ENCODE peak calls at places on chromosomes 7 and 10, in four cellular contexts. W is ovary, S is GM12878, N is upper lobe of left lung. L is an unnamed sample.
A peak's percentile ranks its signal among the peaks of the same experiment; 100 is the strongest.

GRCh38 chr7:151448261-151449252 is 8.6 kb upstream of the CRYGN start:
- DNase-seq in S (no peak), W (peak; percentile 70), N (peak; percentile 90), L (peak; percentile 88)

GRCh38 chr10:117318909-117319308 is 56.3 kb downstream of the PDZD8 start:
- DNase-seq in N (no peak), W (no peak), S (no peak), L (no peak)

GRCh38 chr7:80307251-80307856 is 172.7 kb downstream of the GNAI1 start:
- DNase-seq in N (no peak), S (no peak), W (no peak), L (no peak)

GRCh38 chr10:50512214-50512595 is 111.6 kb downstream of the SGMS1 start:
- DNase-seq in W (no peak), S (no peak), N (no peak), L (no peak)

GRCh38 chr7:90594791-90595317 is 1.3 kb upstream of the CDK14 start:
- DNase-seq in S (no peak), N (no peak), W (peak; percentile 36), L (no peak)

GRCh38 chr10:133476641-133476990 is 22.9 kb downstream of the SCART1 start:
- DNase-seq in W (no peak), S (no peak), N (peak; percentile 20), L (peak; percentile 45)

GRCh38 chr10:33155720-33156638 is 178.5 kb downstream of the NRP1 start:
- DNase-seq in N (no peak), W (no peak), S (no peak), L (peak; percentile 28)

GRCh38 chr10:97892961-97893360 is 43.3 kb downstream of the GOLGA7B start:
- DNase-seq in S (no peak), N (no peak), W (no peak), L (no peak)

GRCh38 chr10:33327750-33328149 is 6.7 kb downstream of the NRP1 start:
- DNase-seq in N (no peak), W (no peak), S (no peak), L (no peak)

GRCh38 chr7:151403764-151404163 is 6.1 kb downstream of the WDR86 start:
- DNase-seq in N (no peak), S (no peak), W (no peak), L (no peak)

GRCh38 chr10:78759448-78760120 is 309.2 kb upstream of the ZMIZ1 start:
- DNase-seq in S (no peak), N (no peak), W (no peak), L (no peak)

GRCh38 chr7:144548556-144548955 is 145.1 kb upstream of the NOBOX start:
- DNase-seq in W (no peak), N (no peak), S (no peak), L (no peak)

GRCh38 chr10:74511051-74511450 is 315.3 kb upstream of the KAT6B start:
- DNase-seq in N (no peak), S (no peak), W (no peak), L (no peak)

GRCh38 chr10:1182280-1183032 is 126.3 kb downstream of the WDR37 start:
- DNase-seq in W (no peak), N (no peak), S (no peak), L (no peak)

GRCh38 chr7:41206267-41206666 is 496.6 kb downstream of the INHBA start:
- DNase-seq in N (no peak), S (no peak), W (no peak), L (no peak)

GRCh38 chr10:100872034-100872791 is 40.5 kb upstream of the SLF2 start:
- DNase-seq in W (no peak), S (no peak), N (no peak), L (peak; percentile 68)

GRCh38 chr7:134690614-134691504 is 44.2 kb downstream of the BPGM start:
- DNase-seq in S (no peak), N (no peak), W (no peak), L (no peak)

GRCh38 chr10:44300666-44301649 is 83.9 kb downstream of the CXCL12 start:
- DNase-seq in N (no peak), W (no peak), S (peak; percentile 79), L (no peak)

GRCh38 chr7:51035696-51036095 is 253.0 kb upstream of the GRB10 start:
- DNase-seq in W (no peak), S (no peak), N (no peak), L (no peak)

GRCh38 chr7:14635955-14636354 is 266.6 kb downstream of the DGKB start:
- DNase-seq in S (no peak), W (no peak), N (no peak), L (no peak)

GRCh38 chr10:112724404-112724991 is 225.5 kb upstream of the TCF7L2 start:
- DNase-seq in S (no peak), W (no peak), N (no peak), L (no peak)

GRCh38 chr7:100867796-100868485 is 754 bp downstream of the TRIP6 start:
- DNase-seq in W (no peak), S (no peak), N (peak; percentile 81), L (peak; percentile 75)

DNA sequence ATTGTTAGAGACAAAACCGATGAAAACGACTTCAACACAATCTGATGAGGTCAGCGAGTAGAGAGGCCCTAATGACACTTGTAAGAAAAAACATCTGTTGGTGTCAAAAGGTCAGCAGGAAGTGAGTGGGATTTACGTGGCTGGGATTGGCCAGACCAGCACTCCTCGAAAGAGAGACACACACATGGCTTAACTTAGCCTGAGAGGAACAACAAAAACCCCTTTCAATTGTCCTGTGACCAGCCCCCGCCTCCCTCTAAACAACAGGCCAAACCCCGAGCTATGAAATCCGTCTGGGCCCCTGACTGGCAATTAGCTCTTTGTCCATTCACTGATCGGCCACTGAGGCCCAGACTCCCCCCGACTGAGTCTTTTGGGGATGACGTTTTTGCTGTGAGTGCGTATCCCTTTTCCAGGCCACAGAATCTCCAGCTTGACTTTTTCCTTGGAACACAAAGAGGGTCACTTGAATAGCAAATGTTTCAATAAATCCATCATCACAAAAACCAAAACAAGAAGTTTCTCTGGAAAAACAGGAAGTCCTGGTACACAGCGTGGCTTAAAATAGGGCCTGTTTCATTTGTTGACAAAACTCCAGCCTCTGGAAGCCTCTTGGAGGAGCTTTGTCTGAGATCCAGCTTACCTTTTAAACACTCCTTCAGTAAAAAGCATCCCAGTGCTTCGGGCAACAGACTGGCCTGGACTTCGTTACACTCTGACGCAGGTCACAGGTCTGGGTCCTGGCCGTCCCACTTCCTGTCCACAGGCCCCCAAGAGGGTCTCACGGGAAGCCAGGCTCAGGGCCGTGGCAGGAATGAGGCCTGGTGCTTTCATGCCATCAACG is 103.0 kb downstream of the CTBP2 start:
- DNase-seq in N (no peak), S (no peak), W (peak; percentile 79), L (peak; percentile 40)
- TF ChIP-seq EP300 in N (peak; percentile 38), S (no peak), W (peak; percentile 20), L (no peak)

GRCh38 chr10:88979153-88979562 is 11.4 kb upstream of the FAS start:
- DNase-seq in N (peak; percentile 8), S (no peak), W (peak; percentile 75), L (peak; percentile 25)
- TF ChIP-seq EP300 in N (no peak), S (no peak), W (no peak), L (no peak)

GRCh38 chr7:106285051-106285800 is 443 bp upstream of the NAMPT start:
- DNase-seq in S (peak; percentile 97), W (peak; percentile 98), N (peak; percentile 100), L (peak; percentile 99)
- TF ChIP-seq EP300 in S (peak; percentile 42), W (peak; percentile 95), N (peak; percentile 99), L (peak; percentile 20)

DNA sequence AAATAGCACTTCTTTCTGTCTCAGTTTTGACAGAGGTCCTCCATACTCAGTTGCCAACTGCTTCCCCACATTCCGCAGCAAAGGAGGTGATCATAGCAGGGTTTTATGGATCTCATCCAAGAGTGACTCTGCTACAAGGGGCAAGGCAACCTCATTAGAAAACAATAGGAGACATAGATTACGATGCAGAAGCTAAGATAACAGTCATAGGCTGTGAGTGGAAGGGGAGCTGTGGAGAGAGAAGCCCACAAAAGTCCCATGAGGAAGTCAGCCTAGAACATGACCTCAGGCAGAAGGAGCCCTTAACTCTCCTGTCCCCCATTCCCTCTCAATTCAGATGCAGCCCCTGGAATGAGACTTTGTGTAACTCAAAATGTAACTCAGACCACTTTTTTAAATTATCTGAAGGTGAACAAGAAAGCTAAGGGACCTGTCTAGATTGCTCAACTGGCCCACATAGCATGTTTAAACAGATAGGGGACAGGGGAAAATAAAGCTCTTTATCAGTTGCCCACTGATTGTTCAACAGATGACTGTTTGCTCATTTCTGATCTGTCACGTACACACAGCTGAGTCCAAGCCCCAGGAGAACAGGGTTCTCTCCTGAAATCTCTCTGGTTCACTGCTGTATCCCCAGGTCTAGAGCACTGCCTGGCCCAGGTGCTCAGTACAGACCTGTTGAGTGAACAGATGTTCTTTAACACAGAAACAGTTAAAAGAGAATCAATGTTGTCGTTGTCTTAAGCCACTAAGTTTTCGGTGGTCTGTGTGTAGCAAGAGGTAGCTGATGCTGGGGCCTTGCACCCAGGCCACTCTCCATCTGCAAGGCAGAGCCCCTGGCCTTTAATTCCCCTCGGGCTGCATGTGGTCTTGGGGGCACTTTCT is 1.5 kb upstream of the NCOA4 start:
- DNase-seq in N (no peak), S (no peak), W (no peak), L (peak; percentile 40)
- TF ChIP-seq EP300 in N (no peak), S (no peak), W (no peak), L (peak; percentile 68)

DNA sequence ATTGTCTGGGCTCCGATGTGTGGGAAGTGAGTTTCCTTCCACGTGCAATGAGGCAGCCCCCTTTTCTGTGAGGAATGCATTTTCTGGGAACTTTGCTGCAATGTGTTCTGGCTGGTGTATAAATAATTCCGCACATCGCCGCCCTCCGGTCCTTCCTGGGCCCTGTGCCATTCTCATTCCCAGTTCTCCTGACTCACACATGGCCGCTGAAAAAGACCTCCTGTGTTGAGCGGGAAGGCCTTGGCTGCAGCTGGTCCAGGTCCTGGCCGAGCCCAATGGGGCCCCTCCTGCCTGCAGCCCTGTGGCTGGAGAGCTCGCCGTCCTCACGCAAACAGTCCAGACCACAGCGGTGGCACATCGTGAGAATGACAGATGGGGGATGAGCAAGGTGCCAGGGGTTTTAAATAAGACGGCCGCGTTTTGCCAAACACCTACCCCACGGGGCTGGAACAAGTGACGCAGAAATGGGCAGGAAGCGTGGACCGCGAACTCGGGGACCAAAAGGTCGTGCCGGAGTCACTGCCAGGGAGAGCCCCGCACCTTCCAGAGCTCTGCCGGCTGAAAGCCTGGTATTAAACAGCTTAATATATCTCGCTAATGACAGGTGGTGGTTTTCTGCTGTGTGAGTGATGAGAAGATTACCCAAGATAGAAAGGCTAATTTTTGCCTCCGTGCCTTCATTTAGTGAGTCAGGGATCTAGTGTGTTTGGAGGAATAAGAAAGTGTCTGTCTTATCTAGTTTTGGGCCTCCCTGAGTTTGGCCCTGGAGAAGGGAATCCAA is 37.0 kb downstream of the FAM20C start:
- DNase-seq in S (no peak), N (peak; percentile 62), W (peak; percentile 92), L (no peak)
- TF ChIP-seq EP300 in S (no peak), N (peak; percentile 37), W (peak; percentile 89), L (no peak)

L was measured in K562.